ENCODE peak calls at places on chromosome 21, in five cellular contexts. One of them, this sample, is unnamed. For H3K4me1, the result is how much of the 10 kb centered on the place peaks cover.

GRCh38 chr21:41666641-41667051 is 100.2 kb downstream of the RIPK4 start:
- DNase-seq in A549: no peak
- DNase-seq in left ventricle myocardium inferior: no peak
- DNase-seq in neural progenitor cell: no peak
- DNase-seq in breast epithelium: no peak
- DNase-seq in this sample: no peak

GRCh38 chr21:36803051-36803709 is 104.3 kb downstream of the SIM2 start:
- DNase-seq in A549: no peak
- DNase-seq in left ventricle myocardium inferior: no peak
- DNase-seq in neural progenitor cell: no peak
- DNase-seq in breast epithelium: no peak
- DNase-seq in this sample: no peak

GRCh38 chr21:43835061-43835460 is 30.0 kb upstream of the AGPAT3 start:
- DNase-seq in A549: no peak
- DNase-seq in left ventricle myocardium inferior: no peak
- DNase-seq in neural progenitor cell: no peak
- DNase-seq in breast epithelium: no peak
- DNase-seq in this sample: no peak

GRCh38 chr21:35265170-35265877 is 216.2 kb upstream of the RUNX1 start:
- DNase-seq in A549: peak
- DNase-seq in left ventricle myocardium inferior: no peak
- DNase-seq in neural progenitor cell: no peak
- DNase-seq in breast epithelium: no peak
- DNase-seq in this sample: no peak

GRCh38 chr21:41928621-41929220 is 25.1 kb downstream of the C2CD2 start:
- DNase-seq in A549: no peak
- DNase-seq in left ventricle myocardium inferior: no peak
- DNase-seq in neural progenitor cell: no peak
- DNase-seq in breast epithelium: no peak
- DNase-seq in this sample: no peak

GRCh38 chr21:15224346-15225086 is 159.7 kb upstream of the NRIP1 start:
- DNase-seq in A549: peak
- DNase-seq in left ventricle myocardium inferior: no peak
- DNase-seq in neural progenitor cell: no peak
- DNase-seq in breast epithelium: no peak
- DNase-seq in this sample: no peak

GRCh38 chr21:17414766-17415165 is 98.1 kb upstream of the CXADR start:
- DNase-seq in A549: no peak
- DNase-seq in left ventricle myocardium inferior: no peak
- DNase-seq in neural progenitor cell: no peak
- DNase-seq in breast epithelium: no peak
- DNase-seq in this sample: no peak

GRCh38 chr21:34278451-34278850 is 85.4 kb upstream of the KCNE2 start:
- DNase-seq in A549: no peak
- DNase-seq in left ventricle myocardium inferior: no peak
- DNase-seq in neural progenitor cell: no peak
- DNase-seq in breast epithelium: no peak
- DNase-seq in this sample: no peak

GRCh38 chr21:42669069-42669468 is 15.6 kb downstream of the PDE9A start:
- DNase-seq in A549: no peak
- DNase-seq in left ventricle myocardium inferior: peak
- DNase-seq in neural progenitor cell: no peak
- DNase-seq in breast epithelium: no peak
- DNase-seq in this sample: no peak

GRCh38 chr21:15849161-15849560 is 119.4 kb downstream of the USP25 start:
- DNase-seq in A549: no peak
- DNase-seq in left ventricle myocardium inferior: no peak
- DNase-seq in neural progenitor cell: no peak
- DNase-seq in breast epithelium: no peak
- DNase-seq in this sample: no peak

GRCh38 chr21:45417256-45417950 is 12.4 kb downstream of the COL18A1 start:
- DNase-seq in A549: no peak
- DNase-seq in left ventricle myocardium inferior: peak
- DNase-seq in neural progenitor cell: no peak
- DNase-seq in breast epithelium: no peak
- DNase-seq in this sample: no peak
- H3K4me1 ChIP-seq in A549: under half
- H3K4me1 ChIP-seq in left ventricle myocardium inferior: half or more
- H3K4me1 ChIP-seq in neural progenitor cell: under half
- H3K4me1 ChIP-seq in breast epithelium: under half
- H3K4me1 ChIP-seq in this sample: under half

GRCh38 chr21:22476214-22476613 is 1478.0 kb downstream of the NCAM2 start:
- DNase-seq in A549: no peak
- DNase-seq in left ventricle myocardium inferior: no peak
- DNase-seq in neural progenitor cell: no peak
- DNase-seq in breast epithelium: no peak
- DNase-seq in this sample: no peak
- H3K4me3 ChIP-seq in A549: no peak
- H3K4me3 ChIP-seq in left ventricle myocardium inferior: no peak
- H3K4me3 ChIP-seq in neural progenitor cell: no peak
- H3K4me3 ChIP-seq in breast epithelium: no peak
- H3K4me3 ChIP-seq in this sample: no peak

GRCh38 chr21:46194374-46195334 is 10.4 kb upstream of the SPATC1L start:
- DNase-seq in A549: no peak
- DNase-seq in left ventricle myocardium inferior: peak
- DNase-seq in neural progenitor cell: no peak
- DNase-seq in breast epithelium: peak
- DNase-seq in this sample: no peak
- H3K27ac ChIP-seq in A549: no peak
- H3K27ac ChIP-seq in left ventricle myocardium inferior: no peak
- H3K27ac ChIP-seq in neural progenitor cell: no peak
- H3K27ac ChIP-seq in breast epithelium: no peak
- H3K27ac ChIP-seq in this sample: no peak

DNA sequence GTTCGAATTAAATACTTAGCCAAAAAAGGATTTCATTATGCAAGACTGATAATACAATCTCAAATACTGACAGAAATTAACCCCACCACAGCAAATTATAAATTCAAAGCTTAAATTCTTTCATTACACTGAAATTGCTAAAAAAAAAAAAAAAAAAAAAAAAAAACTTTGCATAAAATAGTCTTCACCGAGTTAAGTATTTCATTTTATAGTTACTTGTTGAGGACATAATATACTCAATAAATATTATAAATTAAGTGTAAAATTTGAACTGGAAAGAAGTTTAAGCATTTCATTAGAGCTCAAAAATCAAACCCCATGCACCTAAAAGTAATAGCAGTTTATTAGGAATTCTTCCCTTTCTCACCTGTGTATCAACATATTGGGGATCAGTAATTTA is 1.9 kb upstream of the PSMG1 start:
- DNase-seq in A549: no peak
- DNase-seq in left ventricle myocardium inferior: no peak
- DNase-seq in neural progenitor cell: no peak
- DNase-seq in breast epithelium: no peak
- DNase-seq in this sample: no peak
- H3K4me1 ChIP-seq in A549: under half
- H3K4me1 ChIP-seq in left ventricle myocardium inferior: under half
- H3K4me1 ChIP-seq in neural progenitor cell: under half
- H3K4me1 ChIP-seq in breast epithelium: under half
- H3K4me1 ChIP-seq in this sample: under half